ENCODE peak calls at places on chromosomes 4 and X, in ten cellular contexts. W, G, Z, I, S, E, F, L, T and K are unnamed samples.

GRCh38 chrX:49840679-49841078 is 11.6 kb downstream of the PAGE4 start:
- DNase-seq in T (peak), Z (peak), L (peak), I (peak), G (peak), S (peak), F (peak), W (no peak), E (peak), K (peak)

GRCh38 chr4:124173892-124174291 is 538.6 kb downstream of the ANKRD50 start:
- DNase-seq in G (no peak), L (no peak), F (no peak), S (no peak), Z (no peak), T (no peak), W (no peak), E (no peak), I (no peak), K (no peak)

GRCh38 chrX:54494166-54494969 is 1.7 kb downstream of the FGD1 start:
- DNase-seq in W (no peak), I (no peak), E (no peak), S (no peak), T (no peak), Z (no peak), G (no peak), L (no peak), F (peak), K (no peak)

GRCh38 chrX:2478546-2479419 is 22.0 kb downstream of the DHRSX start:
- DNase-seq in S (no peak), E (no peak), I (no peak), F (no peak), G (no peak), T (no peak), W (no peak), Z (no peak), L (no peak), K (no peak)

GRCh38 chr4:184100297-184100885 is 117.3 kb downstream of the ENPP6 start:
- DNase-seq in S (no peak), L (peak), F (peak), W (no peak), E (peak), Z (peak), T (peak), I (peak), G (no peak), K (peak)

GRCh38 chr4:186554890-186555827 is at the start of gene MTNR1A:
- DNase-seq in L (no peak), E (no peak), Z (peak), T (peak), F (peak), I (peak), S (no peak), W (no peak), G (peak), K (no peak)

GRCh38 chrX:123081766-123082165 is 102.3 kb upstream of the GRIA3 start:
- DNase-seq in L (peak), W (no peak), T (no peak), S (no peak), F (no peak), G (no peak), I (no peak), E (no peak), Z (peak), K (no peak)

GRCh38 chr4:182271731-182272525 is 28.7 kb downstream of the TENM3 start:
- DNase-seq in L (no peak), W (no peak), F (no peak), E (no peak), I (no peak), T (no peak), Z (no peak), S (no peak), G (no peak), K (no peak)

GRCh38 chrX:78029663-78030062 is 60.2 kb upstream of the PGAM4 start:
- DNase-seq in G (peak), T (peak), Z (peak), I (peak), L (peak), F (peak), S (no peak), E (peak), W (no peak), K (no peak)

GRCh38 chrX:13398073-13398823 is 78.4 kb upstream of the ATXN3L start:
- DNase-seq in T (peak), S (peak), F (peak), Z (peak), L (peak), E (peak), W (no peak), G (no peak), I (peak), K (no peak)

GRCh38 chrX:115948018-115948923 is 222.3 kb upstream of the AGTR2 start:
- DNase-seq in E (no peak), T (no peak), F (no peak), S (no peak), I (peak), Z (no peak), L (no peak), G (no peak), W (no peak), K (peak)

GRCh38 chr4:126192506-126192905 is 877.8 kb downstream of the FAT4 start:
- DNase-seq in W (no peak), E (no peak), I (no peak), G (no peak), T (no peak), Z (no peak), S (no peak), L (no peak), F (no peak), K (no peak)

GRCh38 chr4:94408549-94409374 is 43.0 kb upstream of the PDLIM5 start:
- DNase-seq in L (no peak), E (no peak), F (peak), W (no peak), Z (peak), G (no peak), S (no peak), T (peak), I (no peak), K (no peak)

GRCh38 chrX:106894392-106894909 is 8.7 kb downstream of the RIPPLY1 start:
- DNase-seq in T (peak), E (peak), G (peak), L (peak), S (peak), I (peak), W (no peak), Z (peak), F (peak), K (peak)

GRCh38 chr4:80305466-80305865 is 30.1 kb upstream of the CFAP299 start:
- DNase-seq in G (no peak), E (no peak), T (peak), I (no peak), S (no peak), Z (peak), F (no peak), W (no peak), L (peak), K (no peak)

GRCh38 chr4:140131663-140132229 is 22.2 kb downstream of the MAML3 start:
- DNase-seq in T (no peak), E (no peak), I (no peak), Z (no peak), L (no peak), W (no peak), S (no peak), F (no peak), G (no peak), K (no peak)

GRCh38 chrX:1477801-1478458 is 25.2 kb upstream of the ASMTL start:
- DNase-seq in I (no peak), E (no peak), G (no peak), F (no peak), Z (no peak), S (no peak), W (peak), T (no peak), L (no peak), K (no peak)

GRCh38 chrX:130125090-130125489 is 14.8 kb upstream of the ELF4 start:
- DNase-seq in T (peak), E (peak), Z (peak), W (no peak), G (no peak), F (peak), S (no peak), I (peak), L (peak), K (no peak)

GRCh38 chrX:47576021-47576898 is 6.0 kb upstream of the TIMP1 start:
- DNase-seq in E (no peak), T (no peak), W (no peak), I (no peak), G (no peak), F (no peak), Z (no peak), L (no peak), S (no peak), K (no peak)

GRCh38 chrX:70175338-70175737 is 1.9 kb upstream of the DGAT2L6 start:
- DNase-seq in E (no peak), G (no peak), I (no peak), Z (no peak), L (no peak), W (no peak), F (no peak), T (no peak), S (no peak), K (no peak)

GRCh38 chr4:24816797-24817196 is 21.4 kb downstream of the SOD3 start:
- DNase-seq in Z (no peak), W (no peak), E (no peak), S (no peak), L (no peak), F (no peak), T (no peak), G (no peak), I (no peak), K (no peak)

GRCh38 chr4:47465008-47465407 is 1.5 kb upstream of the COMMD8 start:
- DNase-seq in E (no peak), L (peak), S (peak), G (no peak), T (peak), W (no peak), I (no peak), F (no peak), Z (peak), K (peak)

GRCh38 chr4:26330186-26330787 is 9.5 kb downstream of the RBPJ start:
- DNase-seq in S (no peak), L (peak), E (no peak), T (peak), W (no peak), F (peak), I (no peak), Z (peak), G (no peak), K (no peak)

GRCh38 chrX:9940397-9940796 is 26.8 kb upstream of the CLDN34 start:
- DNase-seq in W (no peak), I (no peak), T (peak), Z (peak), E (no peak), G (no peak), S (no peak), F (peak), L (peak), K (no peak)

GRCh38 chr4:40672528-40673522 is 43.2 kb upstream of the RBM47 start:
- DNase-seq in E (peak), F (peak), S (peak), W (no peak), Z (peak), T (peak), G (peak), L (peak), I (no peak), K (peak)

GRCh38 chr4:52853351-52853750 is 8.8 kb upstream of the RASL11B start:
- DNase-seq in G (no peak), E (no peak), W (no peak), L (peak), S (no peak), Z (peak), F (peak), T (peak), I (no peak), K (no peak)

GRCh38 chr4:34158883-34159282 is 2085.4 kb downstream of the ARAP2 start:
- DNase-seq in G (no peak), I (no peak), E (no peak), W (no peak), F (no peak), L (peak), T (no peak), Z (peak), S (no peak), K (no peak)

GRCh38 chrX:31353095-31353494 is 281.3 kb upstream of the FTHL17 start:
- DNase-seq in W (no peak), T (peak), F (peak), E (no peak), Z (peak), L (peak), G (no peak), S (no peak), I (no peak), K (no peak)

GRCh38 chrX:7169627-7170026 is 21.7 kb upstream of the PUDP start:
- DNase-seq in F (no peak), L (no peak), S (no peak), E (no peak), W (no peak), I (no peak), Z (peak), G (no peak), T (no peak), K (no peak)

GRCh38 chrX:7168366-7168765 is 20.4 kb upstream of the PUDP start:
- DNase-seq in L (no peak), E (no peak), S (no peak), W (no peak), F (no peak), T (no peak), I (no peak), G (no peak), Z (no peak), K (no peak)

DNA sequence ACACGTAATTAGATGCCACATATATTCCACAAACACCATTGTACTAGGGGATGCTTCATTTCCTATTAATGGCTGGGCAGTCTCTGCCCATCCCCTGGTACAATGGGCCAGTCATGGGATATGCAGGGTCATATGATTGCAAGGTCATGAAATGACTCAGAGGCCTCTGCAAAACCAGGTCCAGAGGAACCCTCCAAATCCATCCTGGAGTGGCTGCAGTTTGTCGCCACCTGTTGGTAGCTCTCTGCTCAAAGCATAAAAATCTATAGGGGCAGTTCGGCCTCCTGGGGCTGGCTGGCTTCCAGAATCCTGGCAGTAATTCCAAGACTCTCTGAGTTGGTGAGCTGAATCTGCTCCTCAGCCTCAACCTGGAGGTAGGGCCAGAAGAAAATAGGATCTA is 22.9 kb upstream of the PUDP start:
- DNase-seq in G (peak), W (no peak), T (peak), Z (peak), I (peak), S (no peak), F (peak), E (no peak), L (no peak), K (no peak)
- TF ChIP-seq CTCF in G (peak), W (no peak), T (peak), Z (peak), I (peak), S (no peak), F (no peak), E (peak), L (peak), K (peak)

GRCh38 chrX:53190363-53190960 is 34.5 kb downstream of the KDM5C start:
- DNase-seq in G (peak), E (no peak), Z (no peak), I (no peak), S (no peak), T (peak), L (peak), W (no peak), F (no peak), K (no peak)
- TF ChIP-seq CTCF in G (no peak), E (no peak), Z (peak), I (no peak), S (no peak), T (peak), L (peak), W (no peak), F (no peak), K (peak)

DNA sequence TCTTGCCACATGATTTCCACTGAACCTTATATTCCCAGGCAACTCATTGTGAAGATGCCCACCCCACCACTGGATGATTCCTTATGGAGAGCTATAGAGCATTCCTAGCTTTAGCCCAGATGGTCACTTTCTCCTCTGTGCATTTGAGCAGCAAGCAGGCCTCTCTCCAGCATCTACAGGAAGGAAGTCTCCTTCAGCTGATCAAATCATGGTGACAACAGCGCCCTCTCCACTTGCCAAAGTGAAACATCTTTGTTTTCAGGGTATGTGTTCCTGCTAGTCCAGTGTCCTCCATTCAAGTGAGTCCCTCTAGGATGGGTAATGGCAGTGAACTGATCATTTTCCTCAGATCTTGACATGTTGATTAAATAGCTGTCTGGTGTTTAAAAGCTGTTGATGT is 10.9 kb upstream of the SYTL5 start:
- DNase-seq in Z (no peak), S (no peak), E (no peak), W (no peak), F (no peak), I (no peak), L (no peak), T (no peak), G (no peak), K (no peak)
- TF ChIP-seq CTCF in Z (no peak), S (no peak), E (no peak), W (no peak), F (no peak), I (no peak), L (no peak), T (no peak), G (no peak), K (no peak)

GRCh38 chr4:157226035-157226434 is 5.5 kb downstream of the GRIA2 start:
- DNase-seq in F (no peak), I (no peak), T (no peak), W (no peak), S (no peak), G (no peak), E (no peak), Z (no peak), L (no peak), K (no peak)
- TF ChIP-seq CTCF in F (no peak), I (no peak), T (no peak), W (no peak), S (no peak), G (no peak), E (no peak), Z (no peak), L (no peak), K (no peak)

GRCh38 chr4:13953083-13953482 is 325.6 kb upstream of the BOD1L1 start:
- DNase-seq in L (no peak), E (no peak), W (no peak), Z (no peak), G (no peak), S (no peak), I (no peak), F (no peak), T (no peak), K (no peak)
- TF ChIP-seq CTCF in L (no peak), E (no peak), W (no peak), Z (no peak), G (no peak), S (no peak), I (no peak), F (no peak), T (no peak), K (no peak)

GRCh38 chr4:54635329-54635728 is 22.4 kb upstream of the KIT start:
- DNase-seq in F (no peak), L (no peak), W (no peak), S (no peak), T (no peak), E (no peak), Z (no peak), G (no peak), I (no peak), K (no peak)
- TF ChIP-seq CTCF in F (no peak), L (no peak), W (no peak), S (no peak), T (no peak), E (no peak), Z (no peak), G (no peak), I (no peak), K (no peak)

GRCh38 chr4:108029731-108030130 is 40.0 kb downstream of the HADH start:
- DNase-seq in W (no peak), T (no peak), S (no peak), F (no peak), L (no peak), E (no peak), G (no peak), Z (peak), I (no peak), K (no peak)

GRCh38 chr4:108031427-108032083 is 41.9 kb downstream of the HADH start:
- DNase-seq in S (no peak), I (no peak), G (no peak), W (no peak), L (peak), T (no peak), Z (peak), F (no peak), E (no peak), K (no peak)

GRCh38 chr4:108033348-108033747 is 43.7 kb downstream of the HADH start:
- DNase-seq in L (no peak), Z (no peak), W (no peak), S (no peak), F (no peak), T (no peak), G (no peak), E (no peak), I (no peak), K (no peak)

GRCh38 chr4:108029321-108029720 is 39.6 kb downstream of the HADH start:
- DNase-seq in Z (no peak), T (no peak), I (no peak), S (no peak), F (no peak), G (no peak), E (no peak), L (no peak), W (no peak), K (no peak)

GRCh38 chr4:108030332-108030731 is 40.6 kb downstream of the HADH start:
- DNase-seq in E (peak), W (no peak), F (peak), T (peak), G (peak), Z (peak), L (peak), I (peak), S (peak), K (peak)
- TF ChIP-seq CTCF in E (no peak), W (no peak), F (peak), T (peak), G (peak), Z (peak), L (peak), I (peak), S (no peak), K (peak)

GRCh38 chr4:11423465-11423864 is 5.2 kb downstream of the HS3ST1 start:
- DNase-seq in S (no peak), W (no peak), Z (no peak), L (no peak), G (no peak), F (no peak), I (no peak), T (peak), E (no peak), K (no peak)

GRCh38 chr4:11426716-11427115 is 2.0 kb downstream of the HS3ST1 start:
- DNase-seq in S (no peak), G (no peak), W (no peak), F (peak), L (peak), Z (peak), T (peak), I (no peak), E (no peak), K (no peak)

GRCh38 chr4:11426003-11426402 is 2.7 kb downstream of the HS3ST1 start:
- DNase-seq in T (no peak), W (no peak), E (no peak), L (no peak), F (no peak), S (no peak), Z (no peak), G (no peak), I (no peak), K (no peak)

GRCh38 chr4:11424896-11425295 is 3.8 kb downstream of the HS3ST1 start:
- DNase-seq in L (no peak), E (no peak), Z (no peak), S (no peak), F (no peak), I (no peak), W (no peak), T (no peak), G (no peak), K (no peak)

GRCh38 chr4:11424000-11424399 is 4.7 kb downstream of the HS3ST1 start:
- DNase-seq in Z (peak), L (peak), W (no peak), T (peak), G (peak), E (peak), I (no peak), S (no peak), F (peak), K (peak)
- TF ChIP-seq CTCF in Z (peak), L (peak), W (no peak), T (peak), G (no peak), E (no peak), I (peak), S (peak), F (peak), K (peak)

GRCh38 chr4:137825505-137825904 is 293.2 kb upstream of the PCDH18 start:
- DNase-seq in I (no peak), E (no peak), G (no peak), F (no peak), W (no peak), L (no peak), Z (no peak), S (no peak), T (no peak), K (no peak)

GRCh38 chr4:137823007-137823406 is 290.7 kb upstream of the PCDH18 start:
- DNase-seq in L (peak), F (no peak), W (no peak), I (no peak), E (no peak), G (no peak), S (no peak), Z (peak), T (no peak), K (no peak)

GRCh38 chr4:137819964-137820383 is 287.7 kb upstream of the PCDH18 start:
- DNase-seq in I (no peak), F (peak), Z (peak), S (peak), T (peak), G (peak), E (no peak), W (no peak), L (peak), K (peak)
- TF ChIP-seq CTCF in I (peak), F (peak), Z (peak), S (peak), T (peak), G (no peak), E (no peak), W (no peak), L (peak), K (peak)